ENCODE peak calls at places on chromosomes 2 and 18, in seven cellular contexts. F is fibroblast of lung, E is foreskin keratinocyte, M is lung, N is GM12865, X is Peyer's patch, O is endodermal cell. R is an unnamed sample.

GRCh38 chr2:118386636-118387302 is 298.5 kb downstream of the INSIG2 start:
- DNase-seq in F (peak), E (peak), M (no peak), N (no peak), X (no peak), O (no peak), R (peak)

GRCh38 chr2:16664809-16665745 is 557 bp downstream of the CYRIA start:
- DNase-seq in F (no peak), E (no peak), M (no peak), N (no peak), X (no peak), O (peak), R (no peak)

GRCh38 chr18:7945882-7946281 is 378.8 kb downstream of the PTPRM start:
- DNase-seq in F (peak), E (peak), M (no peak), N (no peak), X (no peak), O (no peak), R (peak)

GRCh38 chr18:59660976-59661743 is 36.1 kb downstream of the CCBE1 start:
- DNase-seq in F (peak), E (peak), M (no peak), N (no peak), X (no peak), O (no peak), R (peak)

GRCh38 chr2:161085041-161085598 is 75.1 kb upstream of the TANK start:
- DNase-seq in F (peak), E (no peak), M (no peak), N (no peak), X (no peak), O (no peak), R (no peak)

GRCh38 chr18:13309031-13309430 is 90.5 kb downstream of the LDLRAD4 start:
- DNase-seq in F (no peak), E (no peak), M (no peak), N (no peak), X (no peak), O (no peak), R (no peak)

GRCh38 chr2:236001166-236001828 is 166.9 kb downstream of the GBX2 start:
- DNase-seq in F (no peak), E (no peak), M (no peak), N (no peak), X (no peak), O (no peak), R (no peak)

GRCh38 chr18:76621782-76622495 is 126.9 kb upstream of the ZNF516 start:
- DNase-seq in F (peak), E (no peak), M (no peak), N (no peak), X (no peak), O (no peak), R (peak)

GRCh38 chr2:158359846-158360245 is 96.7 kb downstream of the CCDC148 start:
- DNase-seq in F (peak), E (peak), M (no peak), N (peak), X (no peak), O (peak), R (no peak)

GRCh38 chr2:212330263-212330662 is 208.3 kb downstream of the ERBB4 start:
- DNase-seq in F (no peak), E (no peak), M (no peak), N (no peak), X (no peak), O (peak), R (no peak)

GRCh38 chr2:118122768-118123335 is 34.6 kb downstream of the INSIG2 start:
- DNase-seq in F (no peak), E (peak), M (no peak), N (peak), X (no peak), O (no peak), R (no peak)

GRCh38 chr2:195094330-195094729 is 562.7 kb upstream of the SLC39A10 start:
- DNase-seq in F (peak), E (peak), M (no peak), N (no peak), X (no peak), O (no peak), R (no peak)

GRCh38 chr18:32461704-32462272 is 8.9 kb downstream of the GAREM1 start:
- DNase-seq in F (peak), E (no peak), M (no peak), N (no peak), X (no peak), O (no peak), R (no peak)

GRCh38 chr18:29007986-29008654 is 831.2 kb upstream of the CDH2 start:
- DNase-seq in F (no peak), E (no peak), M (no peak), N (no peak), X (no peak), O (no peak), R (no peak)

GRCh38 chr2:239216614-239217273 is 184.1 kb downstream of the HDAC4 start:
- DNase-seq in F (no peak), E (no peak), M (no peak), N (peak), X (no peak), O (no peak), R (no peak)

GRCh38 chr2:55966431-55967118 is 43.0 kb upstream of the EFEMP1 start:
- DNase-seq in F (peak), E (no peak), M (no peak), N (no peak), X (no peak), O (no peak), R (no peak)

GRCh38 chr2:118231759-118232158 is 143.5 kb downstream of the INSIG2 start:
- DNase-seq in F (no peak), E (no peak), M (no peak), N (no peak), X (no peak), O (no peak), R (no peak)

GRCh38 chr2:234134496-234134895 is 84.0 kb downstream of the SPP2 start:
- DNase-seq in F (no peak), E (no peak), M (no peak), N (no peak), X (no peak), O (peak), R (no peak)

GRCh38 chr18:30957086-30957485 is 85.5 kb downstream of the DSC3 start:
- DNase-seq in F (peak), E (no peak), M (no peak), N (no peak), X (no peak), O (no peak), R (no peak)

GRCh38 chr18:36454258-36454657 is 156.7 kb downstream of the FHOD3 start:
- DNase-seq in F (no peak), E (peak), M (no peak), N (no peak), X (no peak), O (no peak), R (no peak)

GRCh38 chr18:26436176-26437031 is 111.9 kb downstream of the KCTD1 start:
- DNase-seq in F (peak), E (no peak), M (no peak), N (no peak), X (no peak), O (no peak), R (peak)

GRCh38 chr2:122980672-122981071 is 1044.4 kb upstream of the CNTNAP5 start:
- DNase-seq in F (no peak), E (no peak), M (no peak), N (no peak), X (no peak), O (no peak), R (no peak)

GRCh38 chr2:177998006-177998405 is 74.6 kb downstream of the PDE11A start:
- DNase-seq in F (peak), E (peak), M (no peak), N (no peak), X (no peak), O (no peak), R (peak)

GRCh38 chr2:105747254-105747909 is 2.7 kb downstream of the NCK2 start:
- DNase-seq in F (no peak), E (no peak), M (no peak), N (no peak), X (no peak), O (no peak), R (no peak)

GRCh38 chr2:185643434-185643833 is 95.2 kb upstream of the FSIP2 start:
- DNase-seq in F (peak), E (peak), M (no peak), N (no peak), X (no peak), O (no peak), R (no peak)

GRCh38 chr2:134421556-134422328 is 167.9 kb downstream of the MGAT5 start:
- DNase-seq in F (no peak), E (no peak), M (no peak), N (no peak), X (no peak), O (no peak), R (no peak)

GRCh38 chr2:217142649-217143266 is 282.9 kb upstream of the TNP1 start:
- DNase-seq in F (no peak), E (no peak), M (no peak), N (peak), X (no peak), O (peak), R (peak)

GRCh38 chr2:8171608-8172007 is 510.2 kb upstream of the ID2 start:
- DNase-seq in F (peak), E (no peak), M (no peak), N (no peak), X (no peak), O (no peak), R (no peak)

GRCh38 chr2:196284901-196285589 is 113.7 kb upstream of the STK17B start:
- DNase-seq in F (peak), E (no peak), M (no peak), N (no peak), X (no peak), O (no peak), R (peak)

GRCh38 chr2:172103471-172104292 is 982 bp upstream of the DLX2 start:
- DNase-seq in F (peak), E (no peak), M (peak), N (peak), X (peak), O (peak), R (peak)

GRCh38 chr2:28751956-28752607 is 452 bp downstream of the PPP1CB start:
- DNase-seq in F (no peak), E (no peak), M (no peak), N (peak), X (no peak), O (no peak), R (no peak)

GRCh38 chr2:147046473-147046872 is 798.4 kb upstream of the ACVR2A start:
- DNase-seq in F (no peak), E (no peak), M (no peak), N (no peak), X (no peak), O (no peak), R (no peak)

GRCh38 chr2:108643450-108643849 is 75.8 kb upstream of the RANBP2 start:
- DNase-seq in F (no peak), E (no peak), M (no peak), N (no peak), X (no peak), O (no peak), R (no peak)

GRCh38 chr2:62333961-62334360 is 138.0 kb downstream of the B3GNT2 start:
- DNase-seq in F (no peak), E (no peak), M (no peak), N (peak), X (no peak), O (no peak), R (no peak)

GRCh38 chr18:57624988-57625387 is 3.4 kb upstream of the NARS1 start:
- DNase-seq in F (peak), E (no peak), M (no peak), N (no peak), X (no peak), O (no peak), R (peak)

GRCh38 chr18:57329856-57330255 is 22.5 kb upstream of the ST8SIA3 start:
- DNase-seq in F (no peak), E (no peak), M (no peak), N (no peak), X (no peak), O (no peak), R (no peak)

GRCh38 chr2:30652271-30652910 is 154.9 kb downstream of the CAPN13 start:
- DNase-seq in F (peak), E (no peak), M (no peak), N (no peak), X (no peak), O (peak), R (no peak)

DNA sequence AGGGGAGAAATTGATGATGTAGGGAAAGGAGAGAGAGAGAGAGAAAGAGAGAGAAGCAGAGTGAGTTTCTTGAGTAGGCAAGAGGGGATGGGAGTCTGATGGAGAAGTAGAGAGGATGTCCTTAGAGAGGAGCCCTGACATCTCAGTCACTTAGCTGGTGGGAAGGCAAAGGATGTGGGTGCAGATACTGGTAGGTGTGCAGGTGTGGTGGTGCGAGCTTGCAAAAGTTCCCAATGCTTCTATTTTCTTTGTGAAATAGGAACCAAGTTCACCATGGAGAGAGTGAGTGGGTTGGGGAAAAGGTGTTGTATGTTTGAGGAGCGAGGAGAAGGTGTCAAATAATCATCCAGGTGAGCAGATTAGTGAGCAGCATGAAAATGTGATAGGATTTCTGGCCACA is 26.5 kb upstream of the POLE4 start:
- DNase-seq in F (no peak), E (no peak), M (no peak), N (no peak), X (no peak), O (no peak), R (no peak)
- TF ChIP-seq CTCF in F (no peak), E (no peak), M (no peak), N (no peak), X (no peak), O (no peak), R (no peak)

GRCh38 chr2:54772110-54772509 is 48.6 kb downstream of the EML6 start:
- DNase-seq in F (peak), E (peak), M (no peak), N (no peak), X (no peak), O (no peak), R (peak)

GRCh38 chr2:54772531-54772930 is 49.1 kb downstream of the EML6 start:
- DNase-seq in F (peak), E (peak), M (no peak), N (no peak), X (no peak), O (no peak), R (no peak)

GRCh38 chr2:54773233-54773632 is 49.8 kb downstream of the EML6 start:
- DNase-seq in F (no peak), E (no peak), M (no peak), N (no peak), X (no peak), O (no peak), R (no peak)

GRCh38 chr2:54775710-54776109 is 52.2 kb downstream of the EML6 start:
- DNase-seq in F (no peak), E (no peak), M (no peak), N (no peak), X (no peak), O (no peak), R (no peak)

DNA sequence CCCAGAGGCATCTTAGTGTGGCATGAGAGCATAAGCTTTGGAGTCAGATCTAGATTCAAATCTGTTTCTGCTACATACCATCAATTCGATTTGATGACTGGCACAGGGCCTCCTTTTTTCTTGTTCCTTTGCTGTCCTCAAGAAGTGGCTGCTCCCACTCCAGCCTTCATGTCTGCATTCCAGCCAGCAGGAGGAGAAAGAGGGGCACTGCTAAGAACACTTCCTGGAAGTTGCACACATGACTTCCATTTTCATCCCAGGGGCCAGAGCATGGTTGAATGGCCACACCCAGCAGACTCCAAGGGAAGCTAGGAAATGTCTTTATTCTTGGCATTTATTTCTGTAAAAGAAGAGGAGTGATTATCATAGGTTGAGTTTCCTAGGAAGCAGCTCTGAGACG is 50.4 kb downstream of the EML6 start:
- DNase-seq in F (peak), E (no peak), M (no peak), N (no peak), X (no peak), O (peak), R (no peak)
- TF ChIP-seq CTCF in F (no peak), E (peak), M (no peak), N (no peak), X (no peak), O (peak), R (peak)

DNA sequence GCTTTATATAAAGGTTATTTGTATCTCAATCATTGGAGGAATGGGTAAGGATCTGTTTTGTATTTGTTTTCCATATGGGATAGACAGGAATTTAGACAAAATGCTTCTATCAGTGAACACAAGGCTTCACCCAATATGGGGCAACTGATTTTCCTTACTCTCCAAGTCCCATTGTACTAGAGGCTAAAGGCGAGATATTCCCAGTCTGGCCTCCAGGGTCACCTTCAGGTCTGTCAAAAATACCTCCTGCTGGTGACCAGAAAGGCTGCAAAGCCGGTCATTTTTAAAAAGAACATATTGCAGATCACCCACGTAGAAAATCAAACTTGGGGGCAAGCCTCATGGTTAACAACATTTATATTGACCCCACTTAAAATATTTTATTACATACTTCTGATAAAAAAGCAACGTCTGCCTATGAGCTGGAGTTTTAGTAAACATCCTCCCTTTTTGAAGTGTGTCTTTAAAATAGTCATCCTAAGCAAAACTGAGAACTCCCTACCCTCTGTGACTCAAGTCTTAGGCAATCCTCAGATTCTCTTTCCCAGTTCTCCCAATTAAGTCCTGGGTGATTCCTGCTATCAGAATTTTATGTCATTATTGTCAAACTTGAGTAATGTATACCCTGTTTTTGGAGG is 276.6 kb downstream of the MREG start:
- DNase-seq in F (peak), E (no peak), M (no peak), N (no peak), X (no peak), O (peak), R (peak)
- TF ChIP-seq CTCF in F (peak), E (peak), M (no peak), N (no peak), X (no peak), O (peak), R (peak)

DNA sequence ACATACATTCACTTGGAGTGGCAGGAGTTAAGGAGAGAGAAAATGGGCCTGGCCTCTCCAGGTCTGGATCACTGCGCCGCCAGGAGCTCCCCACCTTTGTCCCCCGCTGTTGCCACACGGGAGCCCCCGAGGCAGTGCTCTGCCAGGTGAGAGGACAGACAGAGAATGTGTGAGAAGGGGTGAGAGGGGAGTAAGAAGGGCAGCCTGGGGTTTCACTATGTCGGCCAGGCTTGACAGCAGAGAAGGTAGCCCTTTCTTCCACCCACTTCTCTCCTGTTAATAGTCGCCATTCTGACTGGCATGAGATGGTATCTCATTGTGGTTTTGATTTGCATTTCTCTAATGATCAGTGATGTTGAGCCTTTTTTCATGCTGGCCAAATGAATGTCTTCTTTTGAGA is 26.2 kb upstream of the ARHGEF4 start:
- DNase-seq in F (no peak), E (no peak), M (no peak), N (no peak), X (no peak), O (peak), R (no peak)
- TF ChIP-seq CTCF in F (no peak), E (no peak), M (no peak), N (no peak), X (no peak), O (no peak), R (no peak)

DNA sequence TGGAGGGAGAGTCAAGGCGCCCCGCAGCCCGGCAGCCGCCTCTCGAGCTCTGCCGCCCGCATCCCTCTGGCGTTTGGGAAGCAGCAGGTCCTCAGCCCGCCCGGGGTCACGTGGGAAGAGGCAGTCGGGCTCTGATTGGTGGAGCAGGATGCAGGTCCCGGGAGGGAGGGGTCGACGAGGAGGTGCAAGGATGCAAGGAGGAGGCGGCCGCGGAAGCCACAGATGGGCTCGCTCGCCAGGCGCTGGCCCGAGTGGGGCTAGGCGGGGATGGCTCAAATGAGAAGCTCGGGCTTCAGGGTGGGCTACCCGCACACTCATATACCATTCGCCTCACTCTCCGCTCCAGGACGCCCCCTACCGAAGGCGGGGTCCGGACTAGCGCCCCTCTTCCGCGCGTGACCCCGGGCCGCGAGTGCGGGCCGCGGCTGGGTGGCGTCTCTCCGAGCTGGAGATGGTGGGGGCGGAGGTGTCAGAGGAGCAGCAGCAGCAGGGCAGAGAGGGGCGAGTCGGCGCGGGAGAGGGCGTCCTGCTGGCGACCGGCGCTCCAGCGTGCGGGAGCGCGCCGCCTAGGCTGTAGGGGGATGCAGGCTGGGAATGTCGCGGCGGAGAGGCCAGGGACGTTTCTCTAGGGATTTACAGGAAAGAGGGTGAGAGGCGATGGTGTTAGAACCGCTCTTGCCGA is at the start of gene TMEFF2:
- DNase-seq in F (peak), E (no peak), M (peak), N (peak), X (peak), O (peak), R (peak)
- TF ChIP-seq CTCF in F (peak), E (peak), M (no peak), N (no peak), X (no peak), O (peak), R (peak)

GRCh38 chr2:113196839-113197238 is 23.1 kb downstream of the PSD4 start:
- DNase-seq in F (no peak), E (no peak), M (no peak), N (no peak), X (peak), O (no peak), R (no peak)

GRCh38 chr2:113197347-113198047 is 23.7 kb downstream of the PSD4 start:
- DNase-seq in F (no peak), E (no peak), M (no peak), N (no peak), X (peak), O (no peak), R (no peak)

GRCh38 chr2:113195923-113196501 is 22.2 kb downstream of the PSD4 start:
- DNase-seq in F (no peak), E (no peak), M (no peak), N (no peak), X (no peak), O (no peak), R (no peak)

GRCh38 chr2:113187771-113188170 is 14.0 kb downstream of the PSD4 start:
- DNase-seq in F (no peak), E (no peak), M (no peak), N (no peak), X (no peak), O (no peak), R (no peak)

GRCh38 chr2:113192459-113193100 is 18.8 kb downstream of the PSD4 start:
- DNase-seq in F (no peak), E (no peak), M (no peak), N (no peak), X (no peak), O (peak), R (no peak)
- TF ChIP-seq CTCF in F (no peak), E (peak), M (no peak), N (no peak), X (peak), O (peak), R (peak)

R was measured in HFFc6.